ENCODE peak calls at places on chromosomes 1 and 21, in six cellular contexts. I is DMS 273 treated with DMSO at 0.1 percent for 48 hours, F is epithelial cell of esophagus, E is left cardiac atrium, Q is AG04449, W is neural crest cell. G is an unnamed sample.

GRCh38 chr1:54312874-54313316 is 93.3 kb downstream of the SSBP3 start:
- DNase-seq in I (no peak), F (peak), E (peak), Q (no peak), W (no peak), G (peak)

GRCh38 chr1:27555700-27556424 is 48.1 kb downstream of the AHDC1 start:
- DNase-seq in I (no peak), F (no peak), E (peak), Q (no peak), W (no peak), G (peak)

GRCh38 chr1:30912913-30913652 is 4.5 kb upstream of the SDC3 start:
- DNase-seq in I (no peak), F (no peak), E (peak), Q (no peak), W (no peak), G (peak)

GRCh38 chr1:227886993-227887696 is 60.6 kb downstream of the WNT9A start:
- DNase-seq in I (no peak), F (no peak), E (peak), Q (no peak), W (no peak), G (no peak)

GRCh38 chr1:246302671-246303317 is 204.3 kb downstream of the SMYD3 start:
- DNase-seq in I (no peak), F (peak), E (no peak), Q (no peak), W (no peak), G (no peak)

GRCh38 chr21:21324297-21324696 is 326.1 kb downstream of the NCAM2 start:
- DNase-seq in I (no peak), F (no peak), E (no peak), Q (no peak), W (no peak), G (no peak)

GRCh38 chr1:19430121-19431068 is 54.9 kb downstream of the CAPZB start:
- DNase-seq in I (no peak), F (peak), E (no peak), Q (no peak), W (no peak), G (no peak)

GRCh38 chr1:157168015-157168414 is 29.8 kb upstream of the ETV3 start:
- DNase-seq in I (no peak), F (no peak), E (no peak), Q (no peak), W (no peak), G (no peak)

GRCh38 chr1:184889902-184890301 is 84.4 kb downstream of the NIBAN1 start:
- DNase-seq in I (no peak), F (no peak), E (no peak), Q (no peak), W (no peak), G (no peak)

GRCh38 chr1:116139592-116140134 is 28.5 kb downstream of the MAB21L3 start:
- DNase-seq in I (no peak), F (no peak), E (no peak), Q (no peak), W (no peak), G (no peak)

GRCh38 chr1:14924012-14924452 is 229.5 kb upstream of the TMEM51 start:
- DNase-seq in I (no peak), F (peak), E (peak), Q (no peak), W (peak), G (peak)

GRCh38 chr1:99240621-99241020 is 23.7 kb upstream of the PLPPR4 start:
- DNase-seq in I (no peak), F (no peak), E (no peak), Q (no peak), W (no peak), G (no peak)

GRCh38 chr1:154481058-154481457 is 21.0 kb upstream of the TDRD10 start:
- DNase-seq in I (no peak), F (no peak), E (no peak), Q (no peak), W (no peak), G (no peak)

GRCh38 chr1:98704474-98704873 is 43.0 kb downstream of the SNX7 start:
- DNase-seq in I (no peak), F (no peak), E (no peak), Q (no peak), W (peak), G (peak)

GRCh38 chr1:95547000-95547399 is 313.0 kb downstream of the RWDD3 start:
- DNase-seq in I (no peak), F (peak), E (no peak), Q (no peak), W (no peak), G (no peak)

GRCh38 chr1:242404296-242404695 is 120.2 kb downstream of the PLD5 start:
- DNase-seq in I (no peak), F (no peak), E (no peak), Q (no peak), W (no peak), G (no peak)

GRCh38 chr1:39017266-39017665 is 8.9 kb upstream of the NDUFS5 start:
- DNase-seq in I (no peak), F (no peak), E (no peak), Q (no peak), W (no peak), G (no peak)

GRCh38 chr1:8352471-8352845 is 34.5 kb downstream of the SLC45A1 start:
- DNase-seq in I (no peak), F (no peak), E (no peak), Q (no peak), W (no peak), G (no peak)

GRCh38 chr1:236064674-236065508 is at the start of gene NID1:
- DNase-seq in I (no peak), F (peak), E (peak), Q (no peak), W (peak), G (peak)

GRCh38 chr21:42411891-42412635 is 8.4 kb downstream of the UBASH3A start:
- DNase-seq in I (no peak), F (peak), E (no peak), Q (no peak), W (no peak), G (no peak)

GRCh38 chr21:44869860-44870747 is 3.4 kb downstream of the PTTG1IP start:
- DNase-seq in I (no peak), F (peak), E (peak), Q (peak), W (no peak), G (peak)

GRCh38 chr1:209008586-209008985 is 574.9 kb upstream of the CAMK1G start:
- DNase-seq in I (no peak), F (no peak), E (no peak), Q (no peak), W (no peak), G (no peak)